ENCODE peak calls at places on chromosomes 1 and 21, in four cellular contexts. One of them, this sample, is unnamed.

GRCh38 chr1:179230721-179231120 is 1.2 kb upstream of the ABL2 start:
- DNase-seq in K562: no peak
- DNase-seq in HepG2: no peak
- DNase-seq in GM12878: no peak
- DNase-seq in this sample: no peak

GRCh38 chr1:168084396-168085231 is 52.1 kb downstream of the GPR161 start:
- DNase-seq in K562: peak
- DNase-seq in HepG2: peak
- DNase-seq in GM12878: no peak
- DNase-seq in this sample: peak

GRCh38 chr1:67767103-67767502 is 66.2 kb downstream of the GNG12 start:
- DNase-seq in K562: no peak
- DNase-seq in HepG2: no peak
- DNase-seq in GM12878: no peak
- DNase-seq in this sample: no peak

GRCh38 chr1:71080178-71080781 is 555 bp downstream of the ZRANB2 start:
- DNase-seq in K562: peak
- DNase-seq in HepG2: peak
- DNase-seq in GM12878: no peak
- DNase-seq in this sample: peak

GRCh38 chr1:157961805-157962762 is 31.4 kb upstream of the KIRREL1 start:
- DNase-seq in K562: no peak
- DNase-seq in HepG2: no peak
- DNase-seq in GM12878: no peak
- DNase-seq in this sample: no peak

GRCh38 chr1:19670787-19671186 is 6.1 kb downstream of the HTR6 start:
- DNase-seq in K562: no peak
- DNase-seq in HepG2: no peak
- DNase-seq in GM12878: no peak
- DNase-seq in this sample: no peak

GRCh38 chr1:9284061-9284460 is 8.6 kb upstream of the SPSB1 start:
- DNase-seq in K562: no peak
- DNase-seq in HepG2: no peak
- DNase-seq in GM12878: no peak
- DNase-seq in this sample: no peak

GRCh38 chr1:223188618-223189356 is 45.7 kb upstream of the TLR5 start:
- DNase-seq in K562: no peak
- DNase-seq in HepG2: no peak
- DNase-seq in GM12878: no peak
- DNase-seq in this sample: no peak

GRCh38 chr1:76595024-76595423 is 272.3 kb upstream of the ST6GALNAC5 start:
- DNase-seq in K562: no peak
- DNase-seq in HepG2: no peak
- DNase-seq in GM12878: no peak
- DNase-seq in this sample: no peak

GRCh38 chr1:29546496-29546895 is 310.2 kb downstream of the PTPRU start:
- DNase-seq in K562: no peak
- DNase-seq in HepG2: no peak
- DNase-seq in GM12878: no peak
- DNase-seq in this sample: no peak

GRCh38 chr1:184370850-184371249 is 16.0 kb upstream of the C1orf21 start:
- DNase-seq in K562: no peak
- DNase-seq in HepG2: no peak
- DNase-seq in GM12878: no peak
- DNase-seq in this sample: no peak

GRCh38 chr1:53640696-53641065 is 98.3 kb downstream of the GLIS1 start:
- DNase-seq in K562: no peak
- DNase-seq in HepG2: no peak
- DNase-seq in GM12878: no peak
- DNase-seq in this sample: no peak

GRCh38 chr21:34598931-34599400 is 15.9 kb downstream of the RCAN1 start:
- DNase-seq in K562: no peak
- DNase-seq in HepG2: no peak
- DNase-seq in GM12878: no peak
- DNase-seq in this sample: no peak

GRCh38 chr1:220726634-220727033 is 21.5 kb upstream of the MTARC2 start:
- DNase-seq in K562: peak
- DNase-seq in HepG2: no peak
- DNase-seq in GM12878: no peak
- DNase-seq in this sample: peak
- TF ChIP-seq FOXK2 in K562: no peak
- TF ChIP-seq FOXK2 in HepG2: no peak
- TF ChIP-seq FOXK2 in GM12878: no peak
- TF ChIP-seq FOXK2 in this sample: no peak

GRCh38 chr1:22262583-22262982 is 119.7 kb upstream of the WNT4 start:
- DNase-seq in K562: no peak
- DNase-seq in HepG2: no peak
- DNase-seq in GM12878: no peak
- DNase-seq in this sample: no peak
- TF ChIP-seq FOXM1 in K562: no peak
- TF ChIP-seq FOXM1 in HepG2: no peak
- TF ChIP-seq FOXM1 in GM12878: no peak
- TF ChIP-seq FOXM1 in this sample: no peak

GRCh38 chr1:151443846-151444790 is 15.2 kb downstream of the POGZ start:
- DNase-seq in K562: peak
- DNase-seq in HepG2: peak
- DNase-seq in GM12878: peak
- DNase-seq in this sample: peak
- TF ChIP-seq FOXK2 in K562: no peak
- TF ChIP-seq FOXK2 in HepG2: no peak
- TF ChIP-seq FOXK2 in GM12878: no peak
- TF ChIP-seq FOXK2 in this sample: no peak

GRCh38 chr1:24002664-24003063 is 22.5 kb upstream of the SRSF10 start:
- DNase-seq in K562: no peak
- DNase-seq in HepG2: no peak
- DNase-seq in GM12878: no peak
- DNase-seq in this sample: no peak

GRCh38 chr1:24007079-24007478 is 27.0 kb upstream of the SRSF10 start:
- DNase-seq in K562: no peak
- DNase-seq in HepG2: no peak
- DNase-seq in GM12878: no peak
- DNase-seq in this sample: no peak

GRCh38 chr1:24005163-24005562 is 25.0 kb upstream of the SRSF10 start:
- DNase-seq in K562: no peak
- DNase-seq in HepG2: no peak
- DNase-seq in GM12878: no peak
- DNase-seq in this sample: no peak

GRCh38 chr1:24004132-24004531 is 24.0 kb upstream of the SRSF10 start:
- DNase-seq in K562: no peak
- DNase-seq in HepG2: no peak
- DNase-seq in GM12878: no peak
- DNase-seq in this sample: no peak

GRCh38 chr1:24003331-24003972 is 23.3 kb upstream of the SRSF10 start:
- DNase-seq in K562: no peak
- DNase-seq in HepG2: peak
- DNase-seq in GM12878: peak
- DNase-seq in this sample: no peak
- TF ChIP-seq FOXM1 in K562: no peak
- TF ChIP-seq FOXM1 in HepG2: no peak
- TF ChIP-seq FOXM1 in GM12878: no peak
- TF ChIP-seq FOXM1 in this sample: no peak

DNA sequence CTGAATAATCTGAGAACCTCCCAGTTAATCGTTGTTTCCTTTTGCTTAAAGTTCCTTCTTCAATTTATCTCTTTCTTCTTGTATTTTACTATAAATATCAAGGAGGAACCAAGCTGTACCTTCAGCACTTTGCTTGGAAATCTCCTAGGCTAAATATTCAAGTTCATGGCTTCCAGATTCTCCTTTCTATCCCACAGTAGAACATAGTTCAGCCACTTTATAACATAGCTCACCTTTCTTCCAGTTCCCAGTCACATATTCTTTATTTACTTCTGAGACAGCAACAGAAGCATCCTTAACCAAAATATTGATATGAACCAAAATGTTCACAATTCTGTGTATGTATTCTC is 11.0 kb downstream of the ZMYM4 start:
- DNase-seq in K562: no peak
- DNase-seq in HepG2: no peak
- DNase-seq in GM12878: no peak
- DNase-seq in this sample: no peak
- TF ChIP-seq FOXK2 in K562: no peak
- TF ChIP-seq FOXK2 in HepG2: no peak
- TF ChIP-seq FOXK2 in GM12878: no peak
- TF ChIP-seq FOXK2 in this sample: no peak

DNA sequence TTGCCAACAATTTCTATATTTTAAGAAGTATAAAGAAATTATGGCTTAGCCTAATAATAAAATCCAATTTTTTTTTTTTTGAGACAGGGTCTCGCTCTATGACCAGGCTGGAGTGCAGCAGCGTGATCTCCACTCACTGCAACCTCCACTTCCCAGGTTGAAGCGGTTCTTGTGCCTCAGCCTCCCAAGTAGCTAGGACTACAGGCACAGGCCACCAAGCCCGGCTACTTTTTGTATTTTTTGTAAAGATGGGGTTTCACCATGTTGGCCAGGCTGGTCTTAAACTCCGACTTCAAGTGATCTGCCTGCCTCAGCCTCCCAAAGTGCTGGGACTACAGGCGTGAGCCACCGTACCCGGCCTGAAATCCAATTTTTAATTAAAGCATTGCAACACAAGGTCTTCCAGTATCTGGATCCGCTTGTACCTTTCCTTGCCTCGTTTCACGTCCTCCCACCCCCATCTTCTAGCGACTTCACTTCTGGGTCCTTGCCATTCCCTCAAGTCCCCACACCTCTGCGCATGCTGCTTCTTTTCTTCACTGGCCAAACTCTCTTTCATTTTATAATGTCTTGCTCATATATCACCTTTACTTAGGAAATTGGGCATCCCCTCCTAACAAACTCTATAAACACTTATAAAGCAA is 2.3 kb downstream of the FUBP1 start:
- DNase-seq in K562: peak
- DNase-seq in HepG2: no peak
- DNase-seq in GM12878: no peak
- DNase-seq in this sample: no peak
- TF ChIP-seq FOXM1 in K562: no peak
- TF ChIP-seq FOXM1 in HepG2: no peak
- TF ChIP-seq FOXM1 in GM12878: no peak
- TF ChIP-seq FOXM1 in this sample: no peak

GRCh38 chr21:29175408-29176147 is 45.1 kb downstream of the MAP3K7CL start:
- DNase-seq in K562: no peak
- DNase-seq in HepG2: peak
- DNase-seq in GM12878: no peak
- DNase-seq in this sample: no peak
- TF ChIP-seq FOXK2 in K562: no peak
- TF ChIP-seq FOXK2 in HepG2: no peak
- TF ChIP-seq FOXK2 in GM12878: no peak
- TF ChIP-seq FOXK2 in this sample: no peak

GRCh38 chr1:24165500-24165899 is 21.6 kb downstream of the IFNLR1 start:
- DNase-seq in K562: no peak
- DNase-seq in HepG2: no peak
- DNase-seq in GM12878: no peak
- DNase-seq in this sample: no peak

GRCh38 chr1:24168246-24168645 is 18.8 kb downstream of the IFNLR1 start:
- DNase-seq in K562: no peak
- DNase-seq in HepG2: no peak
- DNase-seq in GM12878: no peak
- DNase-seq in this sample: no peak

GRCh38 chr1:24172598-24172997 is 14.5 kb downstream of the IFNLR1 start:
- DNase-seq in K562: no peak
- DNase-seq in HepG2: no peak
- DNase-seq in GM12878: no peak
- DNase-seq in this sample: no peak

GRCh38 chr1:24166988-24167387 is 20.1 kb downstream of the IFNLR1 start:
- DNase-seq in K562: no peak
- DNase-seq in HepG2: no peak
- DNase-seq in GM12878: no peak
- DNase-seq in this sample: no peak

DNA sequence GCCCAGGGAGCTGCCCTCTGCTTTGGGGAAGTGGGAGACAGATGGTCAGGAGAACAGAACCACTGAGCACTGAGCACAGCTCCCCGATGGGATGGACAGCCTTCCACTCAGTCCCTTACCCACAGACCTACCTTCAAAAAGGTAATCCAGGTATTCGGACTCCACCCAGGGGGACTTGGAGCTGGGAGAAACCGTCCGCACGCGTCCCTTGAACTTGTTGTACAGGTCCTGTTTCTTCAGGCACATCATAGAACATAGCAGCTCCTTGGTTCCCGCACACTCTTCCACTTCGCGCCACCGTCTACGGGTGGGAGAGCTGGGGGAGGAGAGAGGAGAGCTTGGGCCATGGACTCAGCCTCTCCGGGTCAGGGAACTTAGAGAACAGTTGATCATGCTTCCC is 17.8 kb downstream of the IFNLR1 start:
- DNase-seq in K562: no peak
- DNase-seq in HepG2: no peak
- DNase-seq in GM12878: no peak
- DNase-seq in this sample: no peak
- TF ChIP-seq FOXM1 in K562: no peak
- TF ChIP-seq FOXM1 in HepG2: no peak
- TF ChIP-seq FOXM1 in GM12878: no peak
- TF ChIP-seq FOXM1 in this sample: no peak

DNA sequence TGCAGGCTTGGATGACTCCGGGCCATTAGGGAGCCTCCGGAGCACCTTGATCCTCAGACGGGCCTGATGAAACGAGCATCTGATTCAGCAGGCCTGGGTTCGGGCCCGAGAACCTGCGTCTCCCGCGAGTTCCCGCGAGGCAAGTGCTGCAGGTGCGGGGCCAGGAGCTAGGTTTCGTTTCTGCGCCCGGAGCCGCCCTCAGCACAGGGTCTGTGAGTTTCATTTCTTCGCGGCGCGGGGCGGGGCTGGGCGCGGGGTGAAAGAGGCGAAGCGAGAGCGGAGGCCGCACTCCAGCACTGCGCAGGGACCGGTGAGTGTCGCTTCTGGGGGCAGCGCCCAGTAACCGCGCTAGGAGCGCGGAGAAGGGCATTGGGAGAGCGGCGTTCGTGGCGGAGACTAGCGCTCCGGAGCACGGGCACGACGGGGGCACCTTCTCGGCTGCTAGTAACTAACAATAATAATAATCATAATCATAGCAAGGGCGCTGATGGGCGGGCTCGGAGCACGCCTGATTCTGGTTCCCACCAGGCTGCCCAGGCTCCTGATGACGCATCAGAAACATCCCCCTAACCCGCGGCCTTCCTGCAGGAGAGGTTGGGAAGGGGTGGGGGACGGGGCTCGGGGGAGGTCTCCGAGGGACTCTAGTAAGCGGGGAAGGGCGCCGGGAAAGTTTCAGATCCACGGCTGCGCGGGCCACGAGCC is at the start of gene MX1:
- DNase-seq in K562: no peak
- DNase-seq in HepG2: peak
- DNase-seq in GM12878: peak
- DNase-seq in this sample: no peak
- TF ChIP-seq FOXK2 in K562: no peak
- TF ChIP-seq FOXK2 in HepG2: no peak
- TF ChIP-seq FOXK2 in GM12878: no peak
- TF ChIP-seq FOXK2 in this sample: no peak

GRCh38 chr1:206930210-206930798 is 8.6 kb upstream of the FCMR start:
- DNase-seq in K562: no peak
- DNase-seq in HepG2: no peak
- DNase-seq in GM12878: peak
- DNase-seq in this sample: no peak
- TF ChIP-seq FOXM1 in K562: no peak
- TF ChIP-seq FOXM1 in HepG2: no peak
- TF ChIP-seq FOXM1 in GM12878: no peak
- TF ChIP-seq FOXM1 in this sample: no peak